ENCODE peak calls at places on chromosome 20, in four cellular contexts. N is activated CD4-positive, CD25-positive, alpha-beta regulatory T cell; M is HS-27A; Z is progenitor cell of endocrine pancreas. W is an unnamed sample.

GRCh38 chr20:33893314-33893713 is 82.2 kb downstream of the CHMP4B start:
- DNase-seq in N (no peak), M (peak; percentile 74), Z (no peak), W (no peak)

GRCh38 chr20:38151455-38151854 is 13.6 kb downstream of the TGM2 start:
- DNase-seq in N (no peak), M (no peak), Z (no peak), W (no peak)

GRCh38 chr20:61674051-61674450 is 391.6 kb downstream of the TAF4 start:
- DNase-seq in N (no peak), M (no peak), Z (no peak), W (no peak)

GRCh38 chr20:32521780-32522524 is 63.2 kb downstream of the NOL4L start:
- DNase-seq in N (peak; percentile 36), M (peak; percentile 9), Z (peak; percentile 89), W (no peak)

GRCh38 chr20:31517373-31517772 is 3.1 kb downstream of the HM13 start:
- DNase-seq in N (no peak), M (no peak), Z (peak; percentile 30), W (no peak)

GRCh38 chr20:31719644-31720485 is 2.8 kb downstream of the BCL2L1 start:
- DNase-seq in N (no peak), M (peak; percentile 90), Z (peak; percentile 26), W (no peak)

GRCh38 chr20:22425344-22426295 is 158.8 kb downstream of the FOXA2 start:
- DNase-seq in N (no peak), M (no peak), Z (no peak), W (no peak)

GRCh38 chr20:10634190-10634589 is 39.6 kb downstream of the JAG1 start:
- DNase-seq in N (no peak), M (no peak), Z (no peak), W (no peak)

GRCh38 chr20:25136643-25137559 is 55.0 kb upstream of the VSX1 start:
- DNase-seq in N (no peak), M (peak; percentile 99), Z (no peak), W (peak; percentile 76)

GRCh38 chr20:1631309-1632227 is 11.8 kb upstream of the SIRPB1 start:
- DNase-seq in N (no peak), M (no peak), Z (no peak), W (no peak)

GRCh38 chr20:64161595-64162238 is 2.5 kb upstream of the MYT1 start:
- DNase-seq in N (no peak), M (no peak), Z (peak; percentile 72), W (no peak)

GRCh38 chr20:46357030-46357514 is 48.8 kb upstream of the CDH22 start:
- DNase-seq in N (no peak), M (no peak), Z (no peak), W (no peak)

GRCh38 chr20:50546729-50547314 is 36.6 kb downstream of the PTPN1 start:
- DNase-seq in N (no peak), M (no peak), Z (no peak), W (no peak)

W was measured in putamen.